ENCODE peak calls at places on chromosomes 7 and 10, in eight cellular contexts. X, I, B, W, Y, D, M and T are unnamed samples.

GRCh38 chr7:4742852-4743251 is 32.6 kb upstream of the AP5Z1 start:
- DNase-seq in X (no peak), Y (no peak), B (no peak), I (no peak), W (no peak), D (no peak), M (no peak), T (no peak)

GRCh38 chr10:8043569-8044306 is 10.8 kb upstream of the GATA3 start:
- DNase-seq in D (no peak), Y (no peak), B (no peak), I (no peak), W (no peak), M (no peak), X (no peak), T (no peak)

GRCh38 chr7:18144171-18144570 is 116.5 kb upstream of the PRPS1L1 start:
- DNase-seq in W (no peak), D (no peak), B (no peak), M (no peak), I (no peak), Y (no peak), X (no peak), T (no peak)

GRCh38 chr7:158357898-158358821 is 229.5 kb downstream of the PTPRN2 start:
- DNase-seq in M (no peak), I (no peak), B (no peak), X (no peak), W (peak), D (peak), Y (no peak), T (no peak)

GRCh38 chr10:122567056-122567660 is 6.6 kb downstream of the DMBT1 start:
- DNase-seq in X (peak), M (no peak), W (peak), D (no peak), I (no peak), Y (no peak), B (no peak), T (no peak)

GRCh38 chr10:132102717-132103110 is 37.0 kb downstream of the JAKMIP3 start:
- DNase-seq in Y (no peak), X (peak), W (no peak), D (no peak), I (no peak), M (no peak), B (no peak), T (no peak)

GRCh38 chr7:46239856-46240255 is 318.8 kb upstream of the IGFBP3 start:
- DNase-seq in B (no peak), I (no peak), Y (no peak), D (no peak), X (no peak), W (no peak), M (no peak), T (no peak)

GRCh38 chr7:5685192-5685591 is 96.3 kb downstream of the RNF216 start:
- DNase-seq in Y (no peak), W (no peak), M (no peak), D (no peak), I (no peak), B (no peak), X (no peak), T (no peak)

GRCh38 chr10:28556142-28556541 is 23.2 kb downstream of the WAC start:
- DNase-seq in M (no peak), W (no peak), Y (no peak), X (no peak), I (no peak), D (no peak), B (no peak), T (no peak)

GRCh38 chr7:107167483-107168232 is 1.1 kb upstream of the HBP1 start:
- DNase-seq in Y (peak), M (no peak), W (no peak), I (no peak), X (peak), B (peak), D (no peak), T (peak)

GRCh38 chr10:64484931-64485330 is 963.7 kb downstream of the REEP3 start:
- DNase-seq in X (no peak), B (no peak), M (no peak), Y (no peak), D (no peak), I (no peak), W (no peak), T (no peak)

GRCh38 chr10:26637521-26638275 is 59.8 kb upstream of the PDSS1 start:
- DNase-seq in X (no peak), W (no peak), I (no peak), M (no peak), Y (no peak), D (no peak), B (no peak), T (no peak)

GRCh38 chr10:67697646-67698245 is 1.8 kb upstream of the CTNNA3 start:
- DNase-seq in Y (no peak), D (no peak), M (no peak), B (peak), W (no peak), I (no peak), X (no peak), T (no peak)

GRCh38 chr7:158049271-158049670 is 538.4 kb downstream of the PTPRN2 start:
- DNase-seq in D (peak), W (peak), M (no peak), B (no peak), X (no peak), Y (no peak), I (no peak), T (no peak)

GRCh38 chr7:45446195-45446944 is 127.8 kb upstream of the ADCY1 start:
- DNase-seq in I (no peak), M (no peak), X (no peak), B (no peak), W (no peak), D (no peak), Y (no peak), T (no peak)

GRCh38 chr10:42637648-42638052 is 720 bp downstream of the ZNF33B start:
- DNase-seq in X (no peak), B (no peak), W (no peak), I (no peak), D (no peak), Y (no peak), M (peak), T (no peak)

GRCh38 chr10:70693619-70694286 is 21.4 kb downstream of the ADAMTS14 start:
- DNase-seq in W (no peak), D (peak), B (no peak), X (no peak), I (no peak), M (peak), Y (peak), T (peak)

GRCh38 chr7:27377988-27378387 is 135.4 kb downstream of the EVX1 start:
- DNase-seq in D (no peak), W (no peak), Y (no peak), X (no peak), M (no peak), I (no peak), B (no peak), T (no peak)
- TF ChIP-seq CTCF in D (no peak), W (no peak), Y (no peak), X (no peak), M (no peak), I (no peak), B (no peak), T (no peak)

GRCh38 chr10:45592926-45593325 is 79.6 kb downstream of the ZFAND4 start:
- DNase-seq in D (no peak), B (no peak), Y (no peak), M (no peak), W (no peak), X (no peak), I (no peak), T (no peak)

GRCh38 chr10:45596556-45596955 is 76.0 kb downstream of the ZFAND4 start:
- DNase-seq in D (no peak), Y (no peak), I (no peak), W (no peak), B (no peak), X (no peak), M (no peak), T (no peak)

GRCh38 chr10:45592432-45592831 is 80.1 kb downstream of the ZFAND4 start:
- DNase-seq in D (no peak), I (no peak), X (no peak), W (no peak), B (no peak), Y (no peak), M (no peak), T (no peak)

GRCh38 chr10:45593938-45594275 is 78.7 kb downstream of the ZFAND4 start:
- DNase-seq in B (no peak), M (no peak), Y (no peak), D (no peak), W (no peak), X (no peak), I (no peak), T (no peak)

DNA sequence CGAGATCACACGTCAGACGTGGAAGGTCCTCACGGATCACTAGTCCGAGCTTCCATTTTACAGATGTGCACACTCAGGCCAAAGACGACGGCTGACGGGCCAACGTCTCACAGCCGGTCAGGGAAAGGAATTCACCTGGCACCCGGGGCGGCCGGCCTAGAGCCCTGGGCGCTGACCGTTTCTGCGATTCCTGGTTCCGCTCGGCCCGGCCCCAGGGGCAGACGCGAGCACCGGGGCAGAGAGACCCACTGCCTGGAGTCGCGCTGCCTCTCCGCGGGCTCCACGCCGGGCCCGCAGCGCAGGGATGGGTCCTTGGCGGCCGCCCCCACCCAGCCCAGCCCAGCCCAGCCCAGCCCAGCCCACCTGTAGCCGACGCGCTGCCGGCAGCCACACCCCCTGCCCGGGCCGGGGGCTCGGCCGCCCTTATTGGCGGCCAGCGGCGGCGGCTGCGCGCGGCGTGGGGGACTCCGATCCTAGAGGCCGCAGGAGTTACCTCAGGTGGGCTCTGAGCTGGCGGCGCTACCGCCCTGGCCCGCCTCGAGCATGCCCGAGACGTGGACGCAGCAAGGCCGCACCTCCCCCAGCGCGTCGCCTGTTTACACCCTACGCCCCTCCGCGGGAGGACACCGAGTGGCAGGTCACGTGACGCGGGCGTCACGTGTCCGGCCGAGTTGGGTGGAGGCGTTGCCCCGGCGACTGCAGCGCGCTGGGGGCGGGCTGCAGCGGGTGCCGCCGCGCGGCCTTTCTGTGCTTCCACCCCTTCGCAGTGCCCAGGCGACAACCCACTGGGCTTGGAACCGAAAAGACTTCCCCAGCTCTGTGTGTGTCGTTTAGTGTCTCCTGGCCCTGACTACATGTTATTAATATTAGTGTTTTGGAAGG is 78.1 kb downstream of the ZFAND4 start:
- DNase-seq in D (peak), B (peak), Y (peak), M (peak), X (peak), W (peak), I (peak), T (peak)
- TF ChIP-seq POLR2A in D (no peak), B (peak), Y (no peak), M (peak), X (no peak), W (peak), I (peak), T (peak)

GRCh38 chr7:117157871-117158209 is 165.0 kb downstream of the WNT2 start:
- DNase-seq in Y (no peak), I (no peak), M (no peak), W (no peak), D (no peak), X (no peak), B (no peak), T (no peak)
- TF ChIP-seq CTCF in Y (no peak), I (no peak), M (no peak), W (no peak), D (no peak), X (no peak), B (no peak), T (no peak)

DNA sequence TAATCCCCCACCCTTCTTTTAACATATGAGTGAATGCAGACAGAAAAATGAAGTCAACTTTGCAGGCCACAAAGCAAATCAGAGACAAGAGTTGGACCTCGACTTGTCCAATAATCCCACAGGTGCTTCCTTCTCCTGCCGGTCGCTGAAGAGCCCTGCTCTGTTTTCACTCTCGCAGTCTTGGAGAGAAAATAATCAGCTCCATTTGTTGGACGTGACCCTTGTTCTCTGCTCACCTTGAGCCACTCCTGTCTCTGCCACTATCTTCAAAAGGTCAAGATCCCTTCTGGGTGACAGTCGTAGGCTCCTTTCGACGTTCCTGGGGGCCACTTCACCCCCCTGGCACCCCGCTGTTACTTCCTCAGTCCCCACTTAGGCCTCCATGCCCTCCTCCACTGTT is 2.8 kb upstream of the KLF6 start:
- DNase-seq in Y (no peak), D (no peak), B (no peak), X (no peak), M (no peak), I (peak), W (no peak), T (no peak)
- TF ChIP-seq POLR2A in Y (no peak), D (no peak), B (no peak), X (no peak), M (no peak), I (no peak), W (no peak), T (no peak)